ENCODE peak calls at places on chromosomes 5 and 9, in nine cellular contexts. Y is prostate gland; G is Caco-2; D is BJ; L is upper lobe of right lung; Q is lung; S is naive thymus-derived CD4-positive, alpha-beta T cell; J is heart left ventricle; U is spleen. X is an unnamed sample.

GRCh38 chr5:58246521-58246944 is 213.4 kb downstream of the PLK2 start:
- DNase-seq in D (no peak), G (no peak), L (no peak), Y (no peak), S (no peak), Q (no peak), J (no peak), U (no peak), X (no peak)

GRCh38 chr9:114317665-114318357 is 5.1 kb upstream of the ORM1 start:
- DNase-seq in U (peak; percentile 16), G (no peak), S (no peak), L (peak; percentile 23), D (peak; percentile 56), Y (no peak), Q (no peak), J (no peak), X (no peak)

GRCh38 chr5:40437452-40437861 is 242.3 kb upstream of the PTGER4 start:
- DNase-seq in G (no peak), D (no peak), U (no peak), Y (no peak), L (no peak), J (no peak), S (no peak), Q (no peak), X (no peak)

GRCh38 chr5:110917161-110917875 is 154.2 kb upstream of the TSLP start:
- DNase-seq in D (no peak), L (no peak), Y (no peak), J (no peak), Q (no peak), S (no peak), U (no peak), G (no peak), X (no peak)

GRCh38 chr5:154479160-154479943 is 1.3 kb upstream of the HAND1 start:
- DNase-seq in S (no peak), U (peak; percentile 66), L (no peak), D (no peak), J (no peak), Q (no peak), G (peak; percentile 29), Y (no peak), X (no peak)

GRCh38 chr9:95667789-95668188 is 151.0 kb upstream of the PTCH1 start:
- DNase-seq in J (no peak), S (no peak), Q (no peak), Y (no peak), D (no peak), U (no peak), G (no peak), L (no peak), X (no peak)

GRCh38 chr9:131776473-131776872 is 36.6 kb upstream of the RAPGEF1 start:
- DNase-seq in L (no peak), J (no peak), D (no peak), Y (no peak), Q (no peak), G (peak; percentile 58), S (no peak), U (no peak), X (no peak)

GRCh38 chr9:117464941-117465616 is 50.2 kb upstream of the ASTN2 start:
- DNase-seq in Q (no peak), L (no peak), Y (no peak), D (no peak), G (no peak), J (no peak), U (no peak), S (no peak), X (no peak)

GRCh38 chr5:113093561-113093960 is 117.0 kb downstream of the DCP2 start:
- DNase-seq in U (no peak), D (no peak), G (no peak), L (no peak), Y (no peak), Q (no peak), J (no peak), S (no peak), X (no peak)

GRCh38 chr9:91943447-91943846 is 6.6 kb downstream of the ROR2 start:
- DNase-seq in Q (no peak), Y (no peak), L (no peak), J (no peak), D (no peak), G (no peak), U (no peak), S (no peak), X (no peak)
- H3K36me3 ChIP-seq in Q (no peaks in the 10 kb centered on the region), Y (no peaks in the 10 kb centered on the region), L (no peaks in the 10 kb centered on the region), J (no peaks in the 10 kb centered on the region), D (no peaks in the 10 kb centered on the region), G (no peaks in the 10 kb centered on the region), U (no peaks in the 10 kb centered on the region), S (no peaks in the 10 kb centered on the region), X (no peaks in the 10 kb centered on the region)

DNA sequence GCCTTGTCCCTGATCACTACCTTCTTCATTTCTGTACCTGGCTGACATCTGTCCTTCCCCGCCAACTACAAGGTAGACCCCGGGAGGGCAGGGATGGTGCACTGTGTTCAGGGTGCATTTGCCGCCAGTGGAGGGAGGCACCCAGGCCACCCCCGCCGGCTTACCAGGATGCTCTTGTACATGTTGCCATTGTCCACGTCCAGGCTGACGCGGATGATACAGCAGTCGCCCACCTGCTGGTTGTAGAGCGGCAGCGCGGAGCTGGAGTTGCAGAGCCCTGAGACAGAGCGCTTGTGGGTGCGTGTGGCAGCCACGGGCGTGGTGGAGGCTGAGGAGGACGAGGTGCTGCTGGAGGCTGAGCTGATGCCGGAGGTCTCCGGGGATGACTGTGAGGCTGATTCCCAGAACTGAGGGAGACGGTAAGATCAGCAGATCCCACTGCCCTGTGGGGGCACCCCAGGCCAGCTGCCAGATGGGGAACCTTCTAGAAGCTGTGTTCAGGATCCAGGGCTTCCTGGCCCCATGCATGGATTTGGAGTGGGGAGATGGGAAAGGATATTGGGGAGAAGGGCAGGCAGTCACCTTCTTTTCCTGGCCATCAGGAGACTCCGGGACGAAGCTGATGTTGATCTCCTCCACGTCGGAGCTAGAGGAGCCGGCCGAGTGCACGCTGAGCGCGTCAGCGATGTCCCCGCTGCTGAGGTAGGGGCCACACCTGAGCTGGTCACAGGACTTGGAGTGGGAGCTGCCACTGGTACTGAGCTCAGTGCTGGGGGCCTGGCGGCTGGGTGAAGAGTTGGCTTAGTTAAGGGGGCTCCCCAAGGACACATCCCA is 19.5 kb downstream of the RALGDS start:
- DNase-seq in G (peak; percentile 34), S (no peak), J (peak; percentile 55), Y (no peak), L (peak; percentile 60), U (peak; percentile 74), D (no peak), Q (no peak), X (no peak)
- H3K36me3 ChIP-seq in G (peaks cover 5% of the 10 kb centered on the region), S (peaks cover 42% of the 10 kb centered on the region), J (peaks cover 47% of the 10 kb centered on the region), Y (peaks cover 32% of the 10 kb centered on the region), L (peaks cover 90% of the 10 kb centered on the region), U (peaks cover 18% of the 10 kb centered on the region), D (peaks cover 48% of the 10 kb centered on the region), Q (peaks cover 36% of the 10 kb centered on the region), X (peaks cover 100% of the 10 kb centered on the region)

GRCh38 chr5:55294935-55295334 is 12.6 kb downstream of the DHX29 start:
- DNase-seq in G (no peak), Y (no peak), Q (no peak), L (no peak), D (no peak), S (no peak), U (no peak), J (no peak), X (no peak)
- H3K36me3 ChIP-seq in G (no peaks in the 10 kb centered on the region), Y (no peaks in the 10 kb centered on the region), Q (peaks cover 19% of the 10 kb centered on the region), L (peaks cover 71% of the 10 kb centered on the region), D (peaks cover 3% of the 10 kb centered on the region), S (peaks cover 18% of the 10 kb centered on the region), U (peaks cover 4% of the 10 kb centered on the region), J (peaks cover 32% of the 10 kb centered on the region), X (peaks cover 6% of the 10 kb centered on the region)

GRCh38 chr5:14306415-14306814 is 163.3 kb downstream of the TRIO start:
- DNase-seq in Y (no peak), J (no peak), S (no peak), L (no peak), U (no peak), G (no peak), Q (no peak), D (no peak), X (no peak)

GRCh38 chr5:14305045-14305444 is 161.9 kb downstream of the TRIO start:
- DNase-seq in Q (no peak), D (peak; percentile 11), S (no peak), L (no peak), G (no peak), J (no peak), U (no peak), Y (no peak), X (no peak)

GRCh38 chr5:14299666-14300065 is 156.5 kb downstream of the TRIO start:
- DNase-seq in J (no peak), G (no peak), L (no peak), D (no peak), Y (no peak), Q (no peak), S (no peak), U (no peak), X (no peak)

GRCh38 chr5:14298126-14298847 is 155.1 kb downstream of the TRIO start:
- DNase-seq in D (peak; percentile 16), U (no peak), L (no peak), Q (no peak), Y (no peak), G (no peak), S (no peak), J (no peak), X (no peak)

DNA sequence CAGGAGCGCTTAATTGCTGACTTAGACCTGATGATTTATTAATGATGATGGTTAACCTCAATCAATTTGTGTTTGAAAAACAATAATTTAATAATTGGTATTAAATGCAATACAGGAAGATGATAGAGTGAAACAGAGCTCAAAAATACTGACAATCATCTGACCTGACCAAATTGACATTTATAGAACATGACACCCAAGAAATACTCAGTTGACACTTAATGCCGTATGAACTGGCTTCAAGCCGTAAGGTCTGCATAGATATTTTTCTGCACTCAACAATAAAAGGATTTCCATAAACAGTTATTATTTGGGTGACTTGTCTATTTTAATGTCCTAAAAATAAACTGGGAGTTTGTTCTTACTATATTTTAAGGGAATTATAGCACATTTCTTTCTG is 159.2 kb downstream of the TRIO start:
- DNase-seq in J (no peak), L (no peak), S (no peak), Y (no peak), D (no peak), U (no peak), Q (no peak), G (no peak), X (no peak)
- H3K36me3 ChIP-seq in J (no peaks in the 10 kb centered on the region), L (peaks cover 66% of the 10 kb centered on the region), S (no peaks in the 10 kb centered on the region), Y (no peaks in the 10 kb centered on the region), D (peaks cover 23% of the 10 kb centered on the region), U (no peaks in the 10 kb centered on the region), Q (peaks cover 13% of the 10 kb centered on the region), G (no peaks in the 10 kb centered on the region), X (no peaks in the 10 kb centered on the region)